ENCODE peak calls at places on chromosomes 11 and 22, in four cellular contexts. F is activated CD8-positive, alpha-beta T cell treated with anti-CD3 and anti-CD28 coated beads for 36 hours; Q is activated naive CD4-positive, alpha-beta T cell; W is mucosa of descending colon. E is an unnamed sample.

GRCh38 chr11:1129666-1130160 is 28.0 kb upstream of the MUC5AC start:
- DNase-seq in F (no peak), Q (no peak), W (no peak), E (no peak)

GRCh38 chr11:64298966-64299846 is 952 bp upstream of the CATSPERZ start:
- DNase-seq in F (no peak), Q (no peak), W (no peak), E (peak)

GRCh38 chr22:28973352-28973751 is 88.3 kb downstream of the C22orf31 start:
- DNase-seq in F (no peak), Q (no peak), W (no peak), E (no peak)

GRCh38 chr11:58395581-58395980 is 11.1 kb downstream of the OR5B3 start:
- DNase-seq in F (no peak), Q (no peak), W (no peak), E (peak)

GRCh38 chr11:86438685-86439084 is 64.0 kb downstream of the CCDC81 start:
- DNase-seq in F (no peak), Q (no peak), W (no peak), E (no peak)

GRCh38 chr11:1150769-1151365 is 6.9 kb upstream of the MUC5AC start:
- DNase-seq in F (no peak), Q (no peak), W (peak), E (peak)

GRCh38 chr11:8693010-8693551 is 10.5 kb downstream of the RPL27A start:
- DNase-seq in F (no peak), Q (no peak), W (no peak), E (peak)

GRCh38 chr11:17478064-17478463 is 1.4 kb upstream of the ABCC8 start:
- DNase-seq in F (no peak), Q (no peak), W (no peak), E (no peak)

GRCh38 chr11:14537134-14537599 is 17.0 kb upstream of the PSMA1 start:
- DNase-seq in F (peak), Q (no peak), W (peak), E (peak)

GRCh38 chr22:39908737-39909136 is 7.9 kb downstream of the GRAP2 start:
- DNase-seq in F (peak), Q (no peak), W (no peak), E (no peak)

GRCh38 chr11:36703055-36703404 is 105.0 kb upstream of the RAG2 start:
- DNase-seq in F (peak), Q (no peak), W (no peak), E (no peak)

GRCh38 chr11:109377039-109377742 is 44.8 kb upstream of the C11orf87 start:
- DNase-seq in F (no peak), Q (no peak), W (no peak), E (no peak)

GRCh38 chr22:43446037-43446803 is 34.4 kb downstream of the MPPED1 start:
- DNase-seq in F (no peak), Q (no peak), W (no peak), E (no peak)

GRCh38 chr11:10309163-10310093 is 4.6 kb downstream of the ADM start:
- DNase-seq in F (peak), Q (no peak), W (peak), E (peak)

GRCh38 chr11:21037836-21038235 is 368.4 kb downstream of the NELL1 start:
- DNase-seq in F (no peak), Q (no peak), W (no peak), E (no peak)

GRCh38 chr11:75163917-75164316 is 13.0 kb downstream of the SLCO2B1 start:
- DNase-seq in F (no peak), Q (no peak), W (no peak), E (no peak)

GRCh38 chr11:107988397-107989158 is 20.1 kb upstream of the CUL5 start:
- DNase-seq in F (no peak), Q (no peak), W (no peak), E (no peak)

GRCh38 chr22:22948651-22949611 is 61.3 kb downstream of the IGLL5 start:
- DNase-seq in F (no peak), Q (no peak), W (no peak), E (peak)

E was measured in cardiac fibroblast.